ENCODE peak calls at places on chromosomes 6 and 20, in five cellular contexts. H is stimulated activated CD4-positive, alpha-beta T cell treated with anti-CD3 and anti-CD28 coated beads, Interleukin-15, amount 100 ng/mL, for 1 hour; R is CD4-positive, alpha-beta memory T cell; L is stimulated activated naive CD8-positive, alpha-beta T cell treated with anti-CD3 and anti-CD28 coated beads, Interleukin-15, Interleukin-2, amounts not matched to agents 100 U/mL and 50 U/mL, for 24 hours; B is activated CD8-positive, alpha-beta memory T cell treated with anti-CD3 and anti-CD28 coated beads for 48 hours. M is an unnamed sample.

GRCh38 chr6:145761584-145761983 is 26.3 kb upstream of the EPM2A start:
- DNase-seq in H (no peak), R (no peak), L (no peak), B (no peak), M (no peak)

GRCh38 chr6:7241709-7242645 is 71.0 kb downstream of the SSR1 start:
- DNase-seq in H (no peak), R (no peak), L (no peak), B (no peak), M (no peak)

GRCh38 chr6:158022749-158023596 is 41.3 kb downstream of the SYNJ2 start:
- DNase-seq in H (no peak), R (no peak), L (no peak), B (no peak), M (no peak)

GRCh38 chr6:135328136-135328535 is 147.0 kb downstream of the MYB start:
- DNase-seq in H (no peak), R (no peak), L (no peak), B (no peak), M (no peak)

GRCh38 chr6:111770263-111771083 is 102.8 kb downstream of the FYN start:
- DNase-seq in H (no peak), R (no peak), L (no peak), B (no peak), M (no peak)

GRCh38 chr6:96923871-96924493 is 546 bp upstream of the KLHL32 start:
- DNase-seq in H (no peak), R (no peak), L (no peak), B (peak; percentile 26), M (no peak)

GRCh38 chr20:44690781-44691423 is 24.3 kb upstream of the CCN5 start:
- DNase-seq in H (no peak), R (no peak), L (no peak), B (no peak), M (no peak)

GRCh38 chr20:37651932-37652331 is 41.9 kb upstream of the CTNNBL1 start:
- DNase-seq in H (no peak), R (no peak), L (peak; percentile 39), B (no peak), M (peak; percentile 35)

GRCh38 chr20:21548390-21549035 is 34.6 kb upstream of the NKX2-2 start:
- DNase-seq in H (no peak), R (peak; percentile 79), L (no peak), B (no peak), M (peak; percentile 51)

GRCh38 chr6:69097948-69098347 is 462.9 kb downstream of the ADGRB3 start:
- DNase-seq in H (no peak), R (no peak), L (no peak), B (no peak), M (no peak)

GRCh38 chr6:75563032-75563431 is 38.6 kb upstream of the SENP6 start:
- DNase-seq in H (no peak), R (peak; percentile 4), L (no peak), B (no peak), M (peak; percentile 28)

GRCh38 chr6:33091957-33092356 is 16.2 kb downstream of the HLA-DPB1 start:
- DNase-seq in H (peak; percentile 31), R (peak; percentile 41), L (peak; percentile 80), B (no peak), M (peak; percentile 69)

GRCh38 chr6:167211870-167212715 is 54.3 kb upstream of the GPR31 start:
- DNase-seq in H (no peak), R (no peak), L (no peak), B (no peak), M (no peak)

GRCh38 chr6:144185133-144185836 is 35.0 kb downstream of the STX11 start:
- DNase-seq in H (no peak), R (no peak), L (no peak), B (no peak), M (no peak)

GRCh38 chr6:127515234-127515793 is 3.8 kb downstream of the MTCL3 start:
- DNase-seq in H (no peak), R (no peak), L (no peak), B (no peak), M (peak; percentile 39)

GRCh38 chr20:22385602-22386299 is 198.6 kb downstream of the FOXA2 start:
- DNase-seq in H (no peak), R (no peak), L (no peak), B (no peak), M (no peak)

GRCh38 chr6:88459224-88459623 is 293.1 kb upstream of the CNR1 start:
- DNase-seq in H (no peak), R (no peak), L (no peak), B (no peak), M (no peak)

GRCh38 chr6:160431231-160431630 is 83.1 kb downstream of the SLC22A3 start:
- DNase-seq in H (no peak), R (no peak), L (no peak), B (no peak), M (no peak)

GRCh38 chr6:14031516-14031915 is 86.1 kb upstream of the CD83 start:
- DNase-seq in H (no peak), R (no peak), L (no peak), B (no peak), M (no peak)